ENCODE peak calls at places on chromosome 16, in ten cellular contexts. M, U, E, F, O, N, A, C, D and X are unnamed samples.

GRCh38 chr16:1156983-1157638 is 4.2 kb downstream of the CACNA1H start:
- DNase-seq in M (no peak), A (no peak), D (no peak), C (no peak), U (no peak), F (no peak), N (no peak), E (no peak), O (no peak), X (no peak)

GRCh38 chr16:11310997-11311561 is 29.9 kb upstream of the PRM1 start:
- DNase-seq in M (no peak), O (peak), D (no peak), U (no peak), E (no peak), F (no peak), A (no peak), C (no peak), N (no peak), X (no peak)

GRCh38 chr16:66486773-66487579 is 59.9 kb downstream of the BEAN1 start:
- DNase-seq in C (peak), A (no peak), E (peak), M (no peak), U (peak), D (no peak), N (no peak), O (peak), F (peak), X (no peak)

GRCh38 chr16:71930993-71931392 is 35.7 kb downstream of the IST1 start:
- DNase-seq in D (no peak), N (no peak), F (no peak), O (peak), M (no peak), E (no peak), C (no peak), U (no peak), A (no peak), X (no peak)

GRCh38 chr16:10878644-10879498 is 1.9 kb downstream of the CIITA start:
- DNase-seq in O (peak), E (peak), A (peak), F (no peak), M (no peak), U (no peak), N (no peak), D (peak), C (no peak), X (no peak)

GRCh38 chr16:397135-397661 is at the start of gene NME4:
- DNase-seq in A (no peak), M (no peak), C (no peak), D (peak), E (no peak), F (no peak), N (peak), O (peak), U (no peak), X (peak)

GRCh38 chr16:77273-77806 is 685 bp upstream of the MPG start:
- DNase-seq in M (no peak), F (no peak), D (peak), C (no peak), O (peak), E (peak), A (peak), U (no peak), N (peak), X (no peak)

GRCh38 chr16:90012978-90013745 is 6.1 kb downstream of the DBNDD1 start:
- DNase-seq in N (no peak), A (no peak), O (no peak), M (no peak), D (no peak), C (no peak), F (no peak), E (no peak), U (no peak), X (no peak)

GRCh38 chr16:77946834-77947233 is 75.5 kb upstream of the CLEC3A start:
- DNase-seq in E (no peak), D (peak), N (no peak), F (no peak), A (no peak), U (no peak), C (no peak), O (no peak), M (no peak), X (no peak)